ENCODE peak calls at places on chromosomes 7 and 10, in seven cellular contexts. I is AG04449, T is right lobe of liver, F is endothelial cell, D is RWPE1, H is Caco-2, X is BJ. A is an unnamed sample.

GRCh38 chr10:75208177-75208576 is 2.4 kb upstream of the VDAC2 start:
- DNase-seq in I (no peak), X (no peak), F (no peak), T (no peak), H (no peak), D (peak), A (peak)

GRCh38 chr10:91653214-91653875 is 20.5 kb upstream of the PPP1R3C start:
- DNase-seq in D (peak), H (no peak), X (no peak), F (no peak), T (no peak), I (no peak), A (peak)

GRCh38 chr10:2716596-2716995 is 350.8 kb upstream of the PFKP start:
- DNase-seq in X (no peak), D (no peak), T (no peak), I (no peak), F (no peak), H (no peak), A (no peak)

GRCh38 chr10:6746782-6747181 is 166.7 kb upstream of the PRKCQ start:
- DNase-seq in X (no peak), D (no peak), T (no peak), I (no peak), H (no peak), F (no peak), A (no peak)

GRCh38 chr7:13910805-13911551 is 78.5 kb downstream of the ETV1 start:
- DNase-seq in H (no peak), X (no peak), T (no peak), I (no peak), D (no peak), F (no peak), A (no peak)

GRCh38 chr7:19023477-19023876 is 94.0 kb downstream of the TWIST1 start:
- DNase-seq in X (no peak), F (no peak), D (no peak), H (no peak), I (no peak), T (no peak), A (no peak)

GRCh38 chr10:127441350-127442219 is 107.5 kb upstream of the NPS start:
- DNase-seq in F (no peak), D (no peak), I (no peak), T (no peak), H (no peak), X (no peak), A (no peak)

GRCh38 chr7:49638166-49638565 is 135.3 kb upstream of the VWC2 start:
- DNase-seq in I (no peak), D (no peak), X (no peak), H (no peak), F (no peak), T (no peak), A (no peak)

GRCh38 chr7:136140469-136140868 is 163.3 kb upstream of the MTPN start:
- DNase-seq in X (no peak), D (no peak), T (no peak), I (no peak), H (no peak), F (no peak), A (no peak)

GRCh38 chr7:96331233-96331632 is 9.3 kb upstream of the SLC25A13 start:
- DNase-seq in I (no peak), T (no peak), D (no peak), X (no peak), H (peak), F (no peak), A (no peak)

GRCh38 chr7:66236713-66237303 is 31.7 kb downstream of the TPST1 start:
- DNase-seq in X (no peak), D (no peak), T (no peak), H (no peak), I (no peak), F (no peak), A (no peak)

GRCh38 chr10:61842755-61843497 is 58.6 kb upstream of the ARID5B start:
- DNase-seq in I (no peak), H (no peak), T (no peak), X (peak), D (peak), F (no peak), A (peak)

GRCh38 chr7:13017325-13017853 is 330.0 kb downstream of the ARL4A start:
- DNase-seq in F (no peak), I (peak), T (no peak), H (peak), X (no peak), D (peak), A (peak)

GRCh38 chr7:36278767-36279171 is 110.9 kb upstream of the ANLN start:
- DNase-seq in I (peak), X (peak), D (no peak), T (no peak), H (no peak), F (no peak), A (no peak)

GRCh38 chr7:45988405-45989057 is 67.5 kb upstream of the IGFBP3 start:
- DNase-seq in I (no peak), H (no peak), X (no peak), F (no peak), T (no peak), D (no peak), A (no peak)

GRCh38 chr10:102313221-102313896 is 68.0 kb downstream of the GBF1 start:
- DNase-seq in I (no peak), H (no peak), T (no peak), F (no peak), D (no peak), X (no peak), A (no peak)

GRCh38 chr10:8499312-8499711 is 444.8 kb downstream of the GATA3 start:
- DNase-seq in X (no peak), F (no peak), H (no peak), D (no peak), I (no peak), T (no peak), A (no peak)

GRCh38 chr7:158094671-158095256 is 492.9 kb downstream of the PTPRN2 start:
- DNase-seq in H (peak), T (no peak), D (no peak), I (no peak), F (no peak), X (no peak), A (no peak)

GRCh38 chr10:30821269-30821993 is 191.9 kb upstream of the LYZL2 start:
- DNase-seq in F (no peak), I (no peak), D (no peak), X (no peak), H (no peak), T (no peak), A (no peak)

GRCh38 chr7:79352323-79352722 is 101.1 kb downstream of the MAGI2 start:
- DNase-seq in X (no peak), I (no peak), F (no peak), D (no peak), T (no peak), H (no peak), A (no peak)

GRCh38 chr10:72746606-72747357 is 54.8 kb downstream of the MCU start:
- DNase-seq in H (no peak), F (no peak), X (no peak), T (no peak), D (no peak), I (no peak), A (no peak)

GRCh38 chr7:133650067-133650466 is 397.2 kb downstream of the EXOC4 start:
- DNase-seq in F (no peak), H (no peak), D (no peak), T (no peak), I (no peak), X (no peak), A (no peak)

GRCh38 chr7:114087674-114088539 is 169.1 kb upstream of the PPP1R3A start:
- DNase-seq in D (no peak), F (peak), H (no peak), X (no peak), I (no peak), T (peak), A (no peak)

GRCh38 chr7:105219771-105220160 is 169.0 kb downstream of the SRPK2 start:
- DNase-seq in I (peak), D (peak), T (no peak), H (no peak), F (no peak), X (no peak), A (peak)

GRCh38 chr7:24732646-24733413 is 24.4 kb downstream of the GSDME start:
- DNase-seq in F (no peak), X (peak), I (no peak), H (peak), D (no peak), T (no peak), A (peak)

GRCh38 chr7:149865437-149865836 is 8.3 kb upstream of the ATP6V0E2 start:
- DNase-seq in H (no peak), T (no peak), D (no peak), F (no peak), I (no peak), X (no peak), A (no peak)

GRCh38 chr10:131832056-131832685 is 68.6 kb upstream of the PPP2R2D start:
- DNase-seq in X (no peak), H (peak), D (no peak), F (no peak), I (no peak), T (peak), A (no peak)

GRCh38 chr7:15851201-15851600 is 164.7 kb upstream of the MEOX2 start:
- DNase-seq in H (no peak), I (no peak), X (no peak), F (no peak), T (no peak), D (no peak), A (no peak)

GRCh38 chr7:142866361-142867096 is 11.7 kb downstream of the EPHB6 start:
- DNase-seq in D (no peak), H (peak), X (no peak), I (no peak), T (no peak), F (peak), A (no peak)

GRCh38 chr7:141973673-141974072 is at the start of gene TAS2R38:
- DNase-seq in T (no peak), X (no peak), I (no peak), D (no peak), F (no peak), H (no peak), A (no peak)

GRCh38 chr10:46022978-46023702 is 7.3 kb downstream of the NCOA4 start:
- DNase-seq in X (peak), T (peak), F (peak), I (no peak), D (peak), H (peak), A (peak)

GRCh38 chr7:1742555-1743303 is 72.7 kb downstream of the ELFN1 start:
- DNase-seq in F (no peak), X (no peak), T (no peak), I (no peak), H (no peak), D (no peak), A (no peak)

GRCh38 chr7:38211940-38212339 is 33.9 kb downstream of the STARD3NL start:
- DNase-seq in H (no peak), X (no peak), D (no peak), T (no peak), F (no peak), I (no peak), A (no peak)

GRCh38 chr10:88385601-88386203 is 197.4 kb downstream of the RNLS start:
- DNase-seq in F (no peak), I (no peak), H (peak), T (peak), D (peak), X (no peak), A (peak)

GRCh38 chr10:62632071-62632809 is 172.3 kb upstream of the ADO start:
- DNase-seq in I (no peak), F (no peak), D (no peak), X (no peak), H (no peak), T (no peak), A (no peak)

GRCh38 chr10:28169525-28169924 is 133.3 kb downstream of the MPP7 start:
- DNase-seq in X (no peak), F (no peak), H (no peak), I (no peak), D (no peak), T (no peak), A (no peak)

GRCh38 chr7:13099197-13099795 is 411.9 kb downstream of the ARL4A start:
- DNase-seq in F (no peak), I (no peak), D (peak), T (no peak), H (no peak), X (no peak), A (peak)

GRCh38 chr7:158784270-158784669 is 45.0 kb downstream of the ESYT2 start:
- DNase-seq in F (no peak), H (no peak), X (no peak), I (no peak), T (no peak), D (no peak), A (no peak)

GRCh38 chr7:91424372-91424771 is 160.1 kb downstream of the FZD1 start:
- DNase-seq in T (no peak), F (no peak), H (no peak), D (no peak), I (no peak), X (no peak), A (no peak)

GRCh38 chr7:41732279-41733062 is 29.6 kb upstream of the INHBA start:
- DNase-seq in X (no peak), T (peak), F (no peak), D (peak), I (no peak), H (no peak), A (no peak)

DNA sequence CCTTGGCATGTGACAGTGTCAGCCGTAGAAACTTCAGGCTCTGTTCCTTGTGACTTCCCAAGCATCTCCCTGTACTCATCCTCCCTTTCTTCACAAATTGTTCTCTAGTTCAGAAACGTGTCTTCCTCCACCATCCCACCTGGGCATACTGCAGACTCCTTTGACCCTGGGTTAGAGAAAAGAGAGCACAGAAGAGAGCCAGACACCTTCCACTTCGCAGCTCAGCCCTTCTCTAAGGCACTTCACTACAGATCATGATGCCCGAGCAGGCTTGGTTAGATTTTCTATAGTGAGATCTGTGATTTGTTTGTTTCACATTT is 70.6 kb downstream of the XPNPEP1 start:
- DNase-seq in D (no peak), I (no peak), H (no peak), X (no peak), F (no peak), T (no peak), A (no peak)
- TF ChIP-seq CTCF in D (peak), I (no peak), H (no peak), X (no peak), F (peak), T (no peak), A (no peak)

DNA sequence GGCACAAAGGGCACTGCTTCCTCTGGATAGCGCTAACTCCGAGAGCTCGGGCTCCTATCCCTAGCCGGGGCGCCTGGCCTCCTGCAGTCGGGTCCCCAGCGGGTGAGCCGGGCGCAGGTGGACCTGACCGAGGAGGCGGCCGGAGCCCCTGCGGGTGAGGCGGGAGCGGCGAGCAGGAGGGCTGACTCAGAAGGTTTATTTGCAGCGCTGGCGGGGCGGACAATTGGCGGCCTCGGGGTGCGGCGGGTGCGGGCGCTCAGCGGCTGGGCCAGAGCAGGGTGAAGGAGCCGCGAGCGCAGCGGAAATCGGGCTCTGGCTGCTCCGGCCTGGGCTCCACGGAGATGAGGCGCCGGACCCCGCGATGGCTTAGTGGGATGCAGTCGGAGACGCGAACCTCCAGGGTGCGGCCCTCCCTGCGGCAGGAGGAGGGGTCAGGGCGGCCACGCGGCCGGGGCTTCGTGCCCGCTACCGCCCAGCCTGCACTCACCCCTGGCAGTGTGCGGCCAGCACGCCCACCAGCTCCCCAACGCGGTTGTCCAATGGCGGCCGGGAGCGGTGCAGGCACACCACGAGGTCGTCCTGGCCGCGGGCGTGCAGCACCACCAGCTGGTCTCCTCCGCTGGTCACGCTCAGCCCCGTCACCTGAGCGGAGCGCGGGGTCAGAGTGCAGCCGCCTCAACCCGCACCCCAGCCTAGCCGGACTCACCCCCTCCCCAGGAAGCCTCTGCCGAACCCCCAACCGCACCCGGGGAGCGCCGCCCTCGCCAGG is 16.1 kb downstream of the MYO1G start:
- DNase-seq in D (peak), H (peak), T (no peak), X (no peak), F (peak), I (no peak), A (peak)
- TF ChIP-seq CTCF in D (no peak), H (no peak), T (no peak), X (no peak), F (no peak), I (peak), A (peak)

GRCh38 chr7:27585781-27586447 is 76.8 kb downstream of the HIBADH start:
- DNase-seq in F (no peak), D (no peak), T (no peak), I (no peak), H (no peak), X (no peak), A (no peak)
- TF ChIP-seq CTCF in F (no peak), D (no peak), T (no peak), I (no peak), H (no peak), X (no peak), A (no peak)

GRCh38 chr10:12443026-12443425 is 93.7 kb downstream of the CAMK1D start:
- DNase-seq in I (no peak), T (no peak), F (no peak), H (no peak), D (no peak), X (no peak), A (no peak)

GRCh38 chr10:12444981-12445700 is 95.8 kb downstream of the CAMK1D start:
- DNase-seq in I (no peak), F (no peak), X (no peak), H (peak), T (no peak), D (no peak), A (no peak)

GRCh38 chr10:12448340-12448728 is 99.0 kb downstream of the CAMK1D start:
- DNase-seq in I (no peak), D (no peak), H (no peak), T (no peak), F (no peak), X (no peak), A (no peak)

GRCh38 chr10:12448729-12449391 is 99.5 kb downstream of the CAMK1D start:
- DNase-seq in H (no peak), D (peak), T (no peak), I (peak), X (peak), F (no peak), A (peak)

DNA sequence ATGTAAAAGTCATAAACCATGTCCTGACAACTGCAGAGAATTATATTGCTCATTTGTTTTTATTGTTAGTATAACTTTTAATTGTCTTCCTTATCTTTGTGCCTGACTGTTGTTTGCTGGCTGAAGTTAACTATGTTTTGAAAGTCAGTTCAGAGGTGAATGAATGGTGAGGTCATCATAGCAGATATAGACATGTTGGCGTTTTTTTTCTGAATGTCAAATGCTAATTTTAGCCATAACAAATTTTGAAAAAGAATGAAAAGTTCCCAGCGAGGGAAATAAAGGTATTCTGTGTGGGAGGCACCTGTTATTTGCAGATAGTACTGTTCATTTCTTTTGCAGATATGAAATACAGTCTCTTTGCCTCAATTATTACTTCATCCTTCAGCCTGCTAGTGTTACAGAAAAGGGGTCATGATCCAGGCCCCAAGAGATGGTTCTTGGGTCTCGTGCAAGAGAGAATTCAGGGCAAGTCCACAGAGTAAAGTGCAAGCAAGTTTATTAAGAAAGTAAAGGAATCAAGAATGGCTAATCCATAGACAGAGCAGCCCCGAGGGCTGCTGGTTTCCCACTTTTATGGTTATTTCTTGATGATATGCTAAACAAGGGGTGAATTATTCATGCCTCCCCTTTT is 96.5 kb downstream of the CAMK1D start:
- DNase-seq in X (no peak), H (no peak), F (no peak), T (no peak), I (no peak), D (no peak), A (no peak)
- TF ChIP-seq CTCF in X (no peak), H (no peak), F (no peak), T (no peak), I (no peak), D (no peak), A (no peak)

DNA sequence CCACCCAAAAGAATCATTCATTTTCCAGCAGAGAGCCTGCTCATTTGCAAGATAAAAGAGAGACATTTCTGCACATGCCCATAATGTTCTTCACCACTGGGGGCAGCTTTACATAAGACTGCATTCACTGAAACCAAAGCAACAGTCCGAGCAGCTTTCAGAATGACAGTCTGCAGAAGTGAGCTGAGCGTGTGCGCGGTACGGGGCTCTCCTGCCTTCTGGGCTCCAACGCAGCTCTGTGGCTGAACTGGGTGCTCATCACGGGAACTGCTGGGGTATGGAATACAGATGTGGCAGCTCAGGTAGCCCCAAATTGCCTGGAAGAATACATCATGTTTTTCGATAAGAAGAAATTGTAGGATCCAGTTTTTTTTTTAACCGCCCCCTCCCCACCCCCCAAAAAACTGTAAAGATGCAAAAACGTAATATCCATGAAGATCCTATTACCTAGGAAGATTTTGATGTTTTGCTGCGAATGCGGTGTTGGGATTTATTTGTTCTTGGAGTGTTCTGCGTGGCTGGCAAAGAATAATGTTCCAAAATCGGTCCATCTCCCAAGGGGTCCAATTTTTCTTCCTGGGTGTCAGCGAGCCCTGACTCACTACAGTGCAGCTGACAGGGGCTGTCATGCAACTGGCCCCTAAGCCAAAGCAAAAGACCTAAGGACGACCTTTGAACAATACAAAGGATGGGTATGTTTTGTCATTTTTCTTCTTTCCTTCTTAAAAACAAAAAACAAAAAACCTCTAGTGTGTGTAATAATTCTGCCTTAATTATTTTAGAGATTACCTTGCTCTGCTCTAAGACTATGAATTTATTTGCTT is at the start of gene LRRTM3:
- DNase-seq in F (peak), D (peak), T (peak), X (no peak), I (peak), H (peak), A (peak)
- TF ChIP-seq CTCF in F (peak), D (peak), T (peak), X (peak), I (peak), H (peak), A (peak)

GRCh38 chr7:50712527-50713356 is 70.0 kb downstream of the GRB10 start:
- DNase-seq in D (no peak), X (no peak), I (no peak), T (no peak), F (no peak), H (no peak), A (no peak)
- TF ChIP-seq CTCF in D (no peak), X (no peak), I (no peak), T (no peak), F (no peak), H (no peak), A (no peak)

GRCh38 chr10:14758994-14759664 is 15.6 kb downstream of the FAM107B start:
- DNase-seq in I (no peak), T (no peak), X (no peak), D (no peak), H (no peak), F (no peak), A (no peak)
- TF ChIP-seq CTCF in I (no peak), T (no peak), X (no peak), D (no peak), H (no peak), F (no peak), A (peak)